ENCODE peak calls at places on chromosomes 3 and 15, in four cellular contexts. One of them, this sample, is unnamed. For H3K4me1, the result is how much of the 10 kb centered on the place peaks cover.

GRCh38 chr3:177195941-177196472 is 1.3 kb downstream of the TBL1XR1 start:
- DNase-seq in left ventricle myocardium inferior: no peak
- DNase-seq in cardiac muscle cell: peak
- DNase-seq in hepatocyte: no peak
- DNase-seq in this sample: peak

GRCh38 chr3:59510576-59510975 is 460.8 kb upstream of the CFAP20DC start:
- DNase-seq in cardiac muscle cell: no peak
- DNase-seq in hepatocyte: no peak
- DNase-seq in left ventricle myocardium inferior: no peak
- DNase-seq in this sample: no peak

GRCh38 chr3:81743096-81744025 is 18.1 kb downstream of the GBE1 start:
- DNase-seq in left ventricle myocardium inferior: no peak
- DNase-seq in hepatocyte: peak
- DNase-seq in cardiac muscle cell: no peak
- DNase-seq in this sample: peak

GRCh38 chr3:26574766-26575165 is 47.8 kb upstream of the LRRC3B start:
- DNase-seq in cardiac muscle cell: no peak
- DNase-seq in hepatocyte: no peak
- DNase-seq in left ventricle myocardium inferior: no peak
- DNase-seq in this sample: no peak

GRCh38 chr15:64897345-64897985 is 14.2 kb upstream of the ANKDD1A start:
- DNase-seq in hepatocyte: peak
- DNase-seq in cardiac muscle cell: no peak
- DNase-seq in left ventricle myocardium inferior: peak
- DNase-seq in this sample: no peak

GRCh38 chr3:124395584-124396340 is 334.5 kb upstream of the UMPS start:
- DNase-seq in left ventricle myocardium inferior: peak
- DNase-seq in hepatocyte: no peak
- DNase-seq in cardiac muscle cell: no peak
- DNase-seq in this sample: peak

GRCh38 chr15:42358141-42358540 is 1.2 kb upstream of the CAPN3 start:
- DNase-seq in cardiac muscle cell: no peak
- DNase-seq in left ventricle myocardium inferior: no peak
- DNase-seq in hepatocyte: no peak
- DNase-seq in this sample: no peak

GRCh38 chr15:47817825-47818681 is 100.7 kb downstream of the SEMA6D start:
- DNase-seq in left ventricle myocardium inferior: no peak
- DNase-seq in hepatocyte: no peak
- DNase-seq in cardiac muscle cell: no peak
- DNase-seq in this sample: no peak

GRCh38 chr15:62647195-62647865 is 395.2 kb upstream of the TPM1 start:
- DNase-seq in cardiac muscle cell: no peak
- DNase-seq in left ventricle myocardium inferior: no peak
- DNase-seq in hepatocyte: no peak
- DNase-seq in this sample: peak

GRCh38 chr3:27659279-27660021 is 62.7 kb downstream of the EOMES start:
- DNase-seq in left ventricle myocardium inferior: peak
- DNase-seq in cardiac muscle cell: peak
- DNase-seq in hepatocyte: peak
- DNase-seq in this sample: peak

GRCh38 chr15:94234300-94234699 is 2.9 kb downstream of the MCTP2 start:
- DNase-seq in left ventricle myocardium inferior: no peak
- DNase-seq in cardiac muscle cell: no peak
- DNase-seq in hepatocyte: peak
- DNase-seq in this sample: no peak

GRCh38 chr15:65346856-65347598 is 30.8 kb downstream of the IGDCC3 start:
- DNase-seq in hepatocyte: no peak
- DNase-seq in cardiac muscle cell: no peak
- DNase-seq in left ventricle myocardium inferior: no peak
- DNase-seq in this sample: no peak

GRCh38 chr3:38275658-38276057 is 6.4 kb upstream of the SLC22A14 start:
- DNase-seq in hepatocyte: no peak
- DNase-seq in left ventricle myocardium inferior: no peak
- DNase-seq in cardiac muscle cell: no peak
- DNase-seq in this sample: no peak

GRCh38 chr3:27641271-27641670 is 80.9 kb downstream of the EOMES start:
- DNase-seq in left ventricle myocardium inferior: no peak
- DNase-seq in cardiac muscle cell: no peak
- DNase-seq in hepatocyte: no peak
- DNase-seq in this sample: no peak

GRCh38 chr15:29668120-29668602 is 154.1 kb downstream of the TJP1 start:
- DNase-seq in left ventricle myocardium inferior: no peak
- DNase-seq in hepatocyte: peak
- DNase-seq in cardiac muscle cell: peak
- DNase-seq in this sample: peak

GRCh38 chr3:197149528-197149927 is 119.9 kb upstream of the MELTF start:
- DNase-seq in hepatocyte: no peak
- DNase-seq in cardiac muscle cell: no peak
- DNase-seq in left ventricle myocardium inferior: no peak
- DNase-seq in this sample: no peak

GRCh38 chr3:193594946-193595689 is 2.1 kb downstream of the OPA1 start:
- DNase-seq in left ventricle myocardium inferior: no peak
- DNase-seq in hepatocyte: no peak
- DNase-seq in cardiac muscle cell: no peak
- DNase-seq in this sample: no peak

GRCh38 chr3:184262166-184262926 is 993 bp upstream of the CAMK2N2 start:
- DNase-seq in hepatocyte: peak
- DNase-seq in left ventricle myocardium inferior: no peak
- DNase-seq in cardiac muscle cell: no peak
- DNase-seq in this sample: no peak

GRCh38 chr3:50274371-50275104 is 4.3 kb upstream of the LSMEM2 start:
- DNase-seq in hepatocyte: peak
- DNase-seq in cardiac muscle cell: peak
- DNase-seq in left ventricle myocardium inferior: peak
- DNase-seq in this sample: peak

GRCh38 chr3:142801746-142802145 is 77.9 kb downstream of the TRPC1 start:
- DNase-seq in left ventricle myocardium inferior: no peak
- DNase-seq in hepatocyte: no peak
- DNase-seq in cardiac muscle cell: no peak
- DNase-seq in this sample: no peak

GRCh38 chr3:58965870-58966269 is 84.0 kb downstream of the CFAP20DC start:
- DNase-seq in hepatocyte: no peak
- DNase-seq in left ventricle myocardium inferior: no peak
- DNase-seq in cardiac muscle cell: no peak
- DNase-seq in this sample: no peak

GRCh38 chr3:20080956-20081554 is 40.8 kb downstream of the KAT2B start:
- DNase-seq in left ventricle myocardium inferior: peak
- DNase-seq in cardiac muscle cell: peak
- DNase-seq in hepatocyte: peak
- DNase-seq in this sample: no peak

GRCh38 chr3:50418845-50419244 is 59.5 kb upstream of the TMEM115 start:
- DNase-seq in cardiac muscle cell: no peak
- DNase-seq in hepatocyte: peak
- DNase-seq in left ventricle myocardium inferior: no peak
- DNase-seq in this sample: peak

GRCh38 chr15:73941044-73941443 is 14.8 kb downstream of the LOXL1 start:
- DNase-seq in hepatocyte: peak
- DNase-seq in left ventricle myocardium inferior: peak
- DNase-seq in cardiac muscle cell: no peak
- DNase-seq in this sample: peak

GRCh38 chr15:48555244-48555804 is 90.2 kb downstream of the FBN1 start:
- DNase-seq in left ventricle myocardium inferior: no peak
- DNase-seq in hepatocyte: peak
- DNase-seq in cardiac muscle cell: no peak
- DNase-seq in this sample: peak

GRCh38 chr3:177308911-177309310 is 111.6 kb upstream of the TBL1XR1 start:
- DNase-seq in left ventricle myocardium inferior: no peak
- DNase-seq in cardiac muscle cell: no peak
- DNase-seq in hepatocyte: no peak
- DNase-seq in this sample: no peak

GRCh38 chr3:194132465-194133358 is 3.2 kb upstream of the HES1 start:
- DNase-seq in left ventricle myocardium inferior: no peak
- DNase-seq in cardiac muscle cell: no peak
- DNase-seq in hepatocyte: peak
- DNase-seq in this sample: no peak

GRCh38 chr3:172152294-172152649 is 112.9 kb downstream of the FNDC3B start:
- DNase-seq in hepatocyte: no peak
- DNase-seq in left ventricle myocardium inferior: no peak
- DNase-seq in cardiac muscle cell: no peak
- DNase-seq in this sample: no peak
- H3K4me1 ChIP-seq in hepatocyte: under half
- H3K4me1 ChIP-seq in left ventricle myocardium inferior: half or more
- H3K4me1 ChIP-seq in cardiac muscle cell: half or more
- H3K4me1 ChIP-seq in this sample: under half

GRCh38 chr3:66720508-66720907 is 219.7 kb upstream of the LRIG1 start:
- DNase-seq in hepatocyte: no peak
- DNase-seq in left ventricle myocardium inferior: no peak
- DNase-seq in cardiac muscle cell: no peak
- DNase-seq in this sample: no peak
- H3K27ac ChIP-seq in hepatocyte: no peak
- H3K27ac ChIP-seq in left ventricle myocardium inferior: no peak
- H3K27ac ChIP-seq in cardiac muscle cell: no peak
- H3K27ac ChIP-seq in this sample: no peak

DNA sequence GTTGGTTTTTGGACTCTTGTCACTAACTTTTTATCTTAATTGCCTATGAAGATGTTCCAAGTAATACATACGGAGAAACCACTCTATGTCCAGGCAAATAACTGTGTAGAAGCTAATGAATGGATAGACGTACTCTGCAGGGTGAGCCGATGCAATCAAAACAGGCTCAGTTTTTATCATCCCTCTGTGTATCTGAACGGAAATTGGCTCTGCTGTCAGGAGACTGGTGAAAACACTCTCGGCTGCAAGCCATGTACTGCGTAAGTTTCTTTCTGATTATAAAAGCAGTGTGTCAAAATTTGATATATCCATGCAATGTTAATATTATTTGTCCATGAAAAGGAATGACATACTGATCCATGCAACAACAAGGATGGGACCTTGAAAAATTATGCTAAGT is 121.6 kb downstream of the RASA2 start:
- DNase-seq in left ventricle myocardium inferior: no peak
- DNase-seq in cardiac muscle cell: no peak
- DNase-seq in hepatocyte: no peak
- DNase-seq in this sample: no peak
- H3K4me1 ChIP-seq in left ventricle myocardium inferior: under half
- H3K4me1 ChIP-seq in cardiac muscle cell: under half
- H3K4me1 ChIP-seq in hepatocyte: under half
- H3K4me1 ChIP-seq in this sample: under half

GRCh38 chr15:98646546-98647025 is 1.8 kb upstream of the IGF1R start:
- DNase-seq in hepatocyte: no peak
- DNase-seq in left ventricle myocardium inferior: no peak
- DNase-seq in cardiac muscle cell: no peak
- DNase-seq in this sample: no peak
- H3K27ac ChIP-seq in hepatocyte: peak
- H3K27ac ChIP-seq in left ventricle myocardium inferior: peak
- H3K27ac ChIP-seq in cardiac muscle cell: peak
- H3K27ac ChIP-seq in this sample: no peak

DNA sequence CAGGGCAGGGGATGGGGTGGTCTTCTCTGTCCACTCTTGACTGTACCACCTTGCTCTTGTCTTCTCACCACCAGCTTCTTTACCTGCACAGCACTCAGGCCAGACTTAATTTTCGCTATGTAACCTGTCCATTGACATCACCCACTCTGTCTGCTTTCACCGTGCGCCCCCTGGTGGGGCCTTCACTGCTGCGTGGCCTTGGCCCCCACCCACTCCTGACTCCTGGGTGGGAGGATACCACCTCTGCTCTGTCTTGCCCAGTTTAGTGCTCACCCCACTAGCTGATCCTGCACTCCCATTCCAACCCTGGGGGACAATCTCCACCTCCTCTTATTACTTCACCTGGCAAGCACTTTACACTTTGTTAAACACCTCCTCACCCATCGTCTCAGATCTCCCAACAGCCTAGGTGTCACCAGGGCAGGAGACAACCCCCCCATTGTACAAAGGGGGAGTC is 17.7 kb downstream of the PTH1R start:
- DNase-seq in cardiac muscle cell: peak
- DNase-seq in hepatocyte: peak
- DNase-seq in left ventricle myocardium inferior: peak
- DNase-seq in this sample: peak
- H3K4me1 ChIP-seq in cardiac muscle cell: under half
- H3K4me1 ChIP-seq in hepatocyte: under half
- H3K4me1 ChIP-seq in left ventricle myocardium inferior: half or more
- H3K4me1 ChIP-seq in this sample: under half

GRCh38 chr3:72378287-72378686 is 470.0 kb downstream of the SHQ1 start:
- DNase-seq in cardiac muscle cell: no peak
- DNase-seq in left ventricle myocardium inferior: no peak
- DNase-seq in hepatocyte: no peak
- DNase-seq in this sample: no peak

GRCh38 chr3:72380711-72381508 is 467.3 kb downstream of the SHQ1 start:
- DNase-seq in hepatocyte: no peak
- DNase-seq in cardiac muscle cell: no peak
- DNase-seq in left ventricle myocardium inferior: no peak
- DNase-seq in this sample: no peak

GRCh38 chr3:72381584-72381983 is 466.7 kb downstream of the SHQ1 start:
- DNase-seq in cardiac muscle cell: no peak
- DNase-seq in hepatocyte: no peak
- DNase-seq in left ventricle myocardium inferior: no peak
- DNase-seq in this sample: no peak

GRCh38 chr3:72380193-72380592 is 468.1 kb downstream of the SHQ1 start:
- DNase-seq in left ventricle myocardium inferior: no peak
- DNase-seq in cardiac muscle cell: no peak
- DNase-seq in hepatocyte: no peak
- DNase-seq in this sample: no peak

DNA sequence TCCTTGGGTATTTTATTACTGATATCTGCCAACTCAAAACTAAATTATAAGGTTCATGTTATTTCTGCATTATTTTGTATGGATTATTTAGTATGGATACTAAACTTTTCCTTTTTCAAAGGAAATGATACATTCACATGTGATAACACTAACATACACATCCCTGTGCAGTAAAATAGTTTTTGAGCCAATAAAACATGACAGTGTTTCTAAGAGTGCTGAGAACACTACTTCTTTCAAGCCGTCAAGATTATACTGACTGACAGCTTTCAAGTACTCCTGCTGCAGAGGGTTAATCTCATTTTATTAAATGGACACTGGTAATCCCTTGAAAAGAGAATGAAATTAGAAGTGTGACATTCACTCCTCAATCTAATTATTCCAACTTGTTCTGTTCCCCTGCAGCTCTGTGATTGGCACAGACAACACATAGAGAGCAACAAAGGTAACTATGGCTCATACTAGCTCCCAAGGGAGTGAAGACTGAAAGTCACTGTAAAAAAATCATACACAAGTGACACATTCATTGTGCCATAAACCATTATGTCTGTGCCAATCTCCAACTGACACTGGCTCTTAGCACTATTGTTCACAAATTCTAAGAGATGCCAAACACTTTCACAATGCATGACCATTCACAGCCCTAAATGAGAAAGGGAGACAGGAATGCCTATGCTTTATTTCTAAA is 468.6 kb downstream of the SHQ1 start:
- DNase-seq in hepatocyte: no peak
- DNase-seq in cardiac muscle cell: no peak
- DNase-seq in left ventricle myocardium inferior: no peak
- DNase-seq in this sample: peak
- H3K27ac ChIP-seq in hepatocyte: no peak
- H3K27ac ChIP-seq in cardiac muscle cell: no peak
- H3K27ac ChIP-seq in left ventricle myocardium inferior: no peak
- H3K27ac ChIP-seq in this sample: no peak

This sample was measured in A673.